ENCODE peak calls at places on chromosomes 1 and 21, in four cellular contexts. Y is Right ventricle myocardium superior, I is fibroblast of mammary gland, H is left cardiac atrium. S is an unnamed sample.

GRCh38 chr1:79259390-79260336 is 253.1 kb upstream of the ADGRL4 start:
- DNase-seq in H (no peak), Y (no peak), I (peak), S (no peak)

GRCh38 chr21:25002676-25003075 is 604.6 kb downstream of the MRPL39 start:
- DNase-seq in H (no peak), I (no peak), Y (no peak), S (no peak)

GRCh38 chr21:17045214-17045835 is 467.5 kb upstream of the CXADR start:
- DNase-seq in H (no peak), Y (no peak), I (peak), S (no peak)

GRCh38 chr1:235107368-235108184 is 21.1 kb downstream of the TOMM20 start:
- DNase-seq in I (no peak), Y (no peak), H (no peak), S (no peak)

GRCh38 chr1:39900662-39901485 is 843 bp downstream of the MYCL start:
- DNase-seq in I (no peak), Y (peak), H (peak), S (no peak)

GRCh38 chr21:28798798-28799197 is 193.9 kb downstream of the LTN1 start:
- DNase-seq in Y (no peak), I (peak), H (no peak), S (no peak)

GRCh38 chr1:171061425-171062143 is 29.1 kb upstream of the FMO3 start:
- DNase-seq in I (peak), Y (no peak), H (no peak), S (no peak)

GRCh38 chr1:246795906-246796694 is 71.9 kb downstream of the SCCPDH start:
- DNase-seq in H (no peak), Y (no peak), I (no peak), S (no peak)

GRCh38 chr1:14254184-14254583 is 344.3 kb upstream of the KAZN start:
- DNase-seq in I (peak), Y (no peak), H (no peak), S (no peak)

GRCh38 chr21:29091032-29091431 is 17.6 kb upstream of the CCT8 start:
- DNase-seq in I (peak), H (no peak), Y (no peak), S (no peak)

GRCh38 chr1:226987623-226988336 is 47.7 kb downstream of the COQ8A start:
- DNase-seq in I (no peak), H (no peak), Y (no peak), S (no peak)

GRCh38 chr1:242629396-242629795 is 104.9 kb upstream of the PLD5 start:
- DNase-seq in Y (no peak), I (peak), H (no peak), S (no peak)

GRCh38 chr1:43973981-43974442 is 748 bp upstream of the ATP6V0B start:
- DNase-seq in Y (no peak), I (peak), H (no peak), S (no peak)

GRCh38 chr1:67785847-67786753 is 47.2 kb downstream of the GNG12 start:
- DNase-seq in Y (no peak), I (peak), H (no peak), S (no peak)

GRCh38 chr1:64469121-64469520 is 808 bp upstream of the CACHD1 start:
- DNase-seq in H (no peak), Y (no peak), I (no peak), S (no peak)

GRCh38 chr1:47229884-47230691 is 1.9 kb downstream of the TAL1 start:
- DNase-seq in I (no peak), Y (no peak), H (no peak), S (no peak)

GRCh38 chr1:30650038-30650958 is 73.1 kb downstream of the MATN1 start:
- DNase-seq in Y (no peak), H (no peak), I (no peak), S (no peak)

GRCh38 chr1:188988589-188988988 is 1489.1 kb downstream of the BRINP3 start:
- DNase-seq in Y (no peak), H (no peak), I (no peak), S (no peak)

GRCh38 chr1:219298581-219299148 is 125.0 kb downstream of the LYPLAL1 start:
- DNase-seq in Y (no peak), H (no peak), I (peak), S (no peak)

GRCh38 chr1:36479505-36480051 is 3.1 kb downstream of the CSF3R start:
- DNase-seq in Y (no peak), I (no peak), H (no peak), S (no peak)

GRCh38 chr1:65728504-65728903 is 64.2 kb upstream of the PDE4B start:
- DNase-seq in Y (no peak), I (no peak), H (no peak), S (no peak)

GRCh38 chr1:116290085-116290670 is 82.9 kb upstream of the ATP1A1 start:
- DNase-seq in I (peak), H (no peak), Y (no peak), S (no peak)

GRCh38 chr1:59552001-59552400 is 255.1 kb downstream of the FGGY start:
- DNase-seq in I (no peak), H (no peak), Y (peak), S (no peak)

GRCh38 chr1:7938070-7938469 is 2.6 kb downstream of the TNFRSF9 start:
- DNase-seq in I (no peak), Y (no peak), H (no peak), S (no peak)

GRCh38 chr1:200053091-200053490 is 25.6 kb downstream of the NR5A2 start:
- DNase-seq in Y (no peak), H (no peak), I (no peak), S (no peak)

GRCh38 chr21:29238967-29239289 is 59.8 kb upstream of the BACH1 start:
- DNase-seq in H (no peak), I (peak), Y (no peak), S (no peak)

GRCh38 chr1:53080769-53081168 is 18.8 kb downstream of the PODN start:
- DNase-seq in Y (peak), H (no peak), I (no peak), S (no peak)

GRCh38 chr1:160284220-160284781 is 632 bp downstream of the PEX19 start:
- DNase-seq in H (no peak), Y (no peak), I (peak), S (no peak)

GRCh38 chr1:22536506-22536905 is 26.8 kb upstream of the EPHA8 start:
- DNase-seq in Y (peak), H (no peak), I (peak), S (no peak)

GRCh38 chr1:201678264-201679101 is 139.6 kb downstream of the NAV1 start:
- DNase-seq in I (peak), H (no peak), Y (no peak), S (no peak)

S was measured in CD4-positive, alpha-beta T cell.